ENCODE peak calls at places on chromosome 5, in nine cellular contexts. R is heart left ventricle, F is adrenal gland, A is EL, B is H7, K is transverse colon, M is pons, E is neural crest cell, C is fibroblast of pulmonary artery. S is an unnamed sample.

GRCh38 chr5:146426853-146427618 is 20.1 kb upstream of the TCERG1 start:
- DNase-seq in R (no peak), F (no peak), A (peak; percentile 55), B (peak; percentile 21), K (no peak), M (peak; percentile 43), E (no peak), C (peak; percentile 61), S (peak; percentile 66)

GRCh38 chr5:159157552-159157951 is 51.8 kb downstream of the RNF145 start:
- DNase-seq in R (no peak), F (no peak), A (no peak), B (no peak), K (no peak), M (no peak), E (no peak), C (no peak), S (no peak)

GRCh38 chr5:59745422-59745863 is 148.1 kb downstream of the PDE4D start:
- DNase-seq in R (no peak), F (no peak), A (no peak), B (no peak), K (peak; percentile 32), M (no peak), E (no peak), C (peak; percentile 100), S (peak; percentile 99)

GRCh38 chr5:30693326-30693725 is 500.2 kb upstream of the CDH6 start:
- DNase-seq in R (no peak), F (no peak), A (no peak), B (no peak), K (no peak), M (no peak), E (no peak), C (no peak), S (no peak)

GRCh38 chr5:108925073-108925472 is 177.4 kb downstream of the FER start:
- DNase-seq in R (no peak), F (no peak), A (no peak), B (no peak), K (no peak), M (no peak), E (no peak), C (no peak), S (no peak)

GRCh38 chr5:60066502-60066901 is 173.0 kb upstream of the PDE4D start:
- DNase-seq in R (no peak), F (no peak), A (peak; percentile 84), B (no peak), K (no peak), M (no peak), E (no peak), C (peak; percentile 24), S (no peak)

GRCh38 chr5:51391175-51391574 is 7.9 kb downstream of the ISL1 start:
- DNase-seq in R (no peak), F (no peak), A (no peak), B (no peak), K (no peak), M (no peak), E (no peak), C (no peak), S (no peak)

GRCh38 chr5:137822158-137822764 is 45.4 kb upstream of the MYOT start:
- DNase-seq in R (no peak), F (peak; percentile 40), A (peak; percentile 63), B (peak; percentile 79), K (peak; percentile 45), M (peak; percentile 80), E (peak; percentile 47), C (peak; percentile 60), S (peak; percentile 72)

GRCh38 chr5:134188092-134188491 is 11.3 kb upstream of the SKP1 start:
- DNase-seq in R (no peak), F (no peak), A (no peak), B (no peak), K (no peak), M (no peak), E (no peak), C (no peak), S (no peak)

S was measured in MCF 10A.